ENCODE peak calls at places on chromosome 17, in nine cellular contexts. Y, P, V, H, U, X, C, M and N are unnamed samples.

GRCh38 chr17:83119987-83120864 is 40.8 kb downstream of the METRNL start:
- DNase-seq in H (no peak), V (peak), M (no peak), Y (no peak), U (no peak), P (no peak), C (no peak), X (no peak), N (no peak)

GRCh38 chr17:29567362-29568330 is 809 bp upstream of the ABHD15 start:
- DNase-seq in Y (peak), P (peak), C (peak), M (peak), H (peak), U (peak), V (peak), X (peak), N (no peak)

GRCh38 chr17:81339502-81340296 is 44.6 kb upstream of the SLC38A10 start:
- DNase-seq in C (no peak), U (no peak), H (no peak), V (no peak), X (peak), Y (no peak), P (no peak), M (no peak), N (no peak)

GRCh38 chr17:12522743-12523181 is 142.9 kb upstream of the MYOCD start:
- DNase-seq in P (no peak), M (peak), V (no peak), H (peak), X (peak), Y (peak), C (no peak), U (no peak), N (no peak)

GRCh38 chr17:71530227-71530626 is 590.6 kb upstream of the SOX9 start:
- DNase-seq in M (no peak), V (no peak), H (no peak), C (no peak), X (no peak), Y (no peak), P (no peak), U (no peak), N (no peak)

GRCh38 chr17:83161298-83162034 is 82.1 kb downstream of the METRNL start:
- DNase-seq in X (no peak), C (no peak), Y (no peak), P (no peak), H (peak), V (no peak), U (no peak), M (no peak), N (no peak)

GRCh38 chr17:31585280-31585630 is 193.8 kb downstream of the RAB11FIP4 start:
- DNase-seq in M (no peak), X (no peak), Y (no peak), H (no peak), C (no peak), V (no peak), P (no peak), U (no peak), N (no peak)

GRCh38 chr17:82502207-82502606 is 17.3 kb upstream of the FOXK2 start:
- DNase-seq in X (no peak), C (no peak), Y (no peak), V (no peak), H (no peak), U (no peak), M (no peak), P (no peak), N (no peak)

GRCh38 chr17:73430848-73431247 is 119.0 kb upstream of the CDC42EP4 start:
- DNase-seq in Y (no peak), H (peak), P (peak), C (peak), V (no peak), X (no peak), U (peak), M (no peak), N (peak)

GRCh38 chr17:78875738-78876597 is 27.0 kb downstream of the CEP295NL start:
- DNase-seq in U (no peak), X (no peak), V (no peak), M (peak), Y (peak), H (peak), P (no peak), C (no peak), N (no peak)

GRCh38 chr17:65259281-65259680 is 122.1 kb downstream of the RGS9 start:
- DNase-seq in C (no peak), H (no peak), X (no peak), M (no peak), U (no peak), V (no peak), P (no peak), Y (no peak), N (no peak)

GRCh38 chr17:44807817-44808155 is 22.3 kb downstream of the GJC1 start:
- DNase-seq in V (no peak), X (no peak), C (no peak), H (no peak), P (no peak), M (no peak), U (no peak), Y (no peak), N (no peak)

GRCh38 chr17:10201680-10202079 is 3.3 kb upstream of the GAS7 start:
- DNase-seq in C (no peak), Y (no peak), H (no peak), P (no peak), V (no peak), U (no peak), X (no peak), M (no peak), N (no peak)

GRCh38 chr17:40340880-40341807 is 23.4 kb downstream of the GJD3 start:
- DNase-seq in H (peak), U (peak), C (peak), M (peak), Y (peak), P (peak), V (peak), X (peak), N (peak)

GRCh38 chr17:63701477-63702222 is 1.7 kb upstream of the LIMD2 start:
- DNase-seq in H (no peak), V (peak), M (no peak), U (no peak), P (no peak), C (no peak), X (no peak), Y (no peak), N (no peak)

GRCh38 chr17:63495471-63495870 is 18.6 kb downstream of the ACE start:
- DNase-seq in Y (no peak), U (no peak), M (no peak), C (no peak), P (no peak), X (no peak), V (no peak), H (no peak), N (no peak)

GRCh38 chr17:62134397-62134796 is 69.3 kb upstream of the MED13 start:
- DNase-seq in V (no peak), P (no peak), M (no peak), U (no peak), C (no peak), X (no peak), Y (no peak), H (peak), N (no peak)

GRCh38 chr17:27564463-27564862 is 66.5 kb upstream of the LGALS9 start:
- DNase-seq in C (no peak), X (no peak), V (no peak), U (no peak), P (no peak), H (no peak), M (no peak), Y (no peak), N (no peak)

GRCh38 chr17:2405247-2405926 is 4.5 kb upstream of the MNT start:
- DNase-seq in P (no peak), U (no peak), V (no peak), M (peak), H (peak), Y (no peak), X (no peak), C (no peak), N (no peak)

GRCh38 chr17:4204190-4204589 is 59.6 kb downstream of the ANKFY1 start:
- DNase-seq in Y (no peak), X (no peak), U (no peak), V (no peak), M (peak), H (peak), C (no peak), P (no peak), N (no peak)

GRCh38 chr17:74952431-74953128 is 16.9 kb downstream of the OTOP3 start:
- DNase-seq in V (no peak), X (no peak), Y (no peak), M (no peak), P (no peak), U (no peak), C (no peak), H (no peak), N (no peak)

GRCh38 chr17:58156839-58157803 is 8.9 kb downstream of the OR4D1 start:
- DNase-seq in V (peak), H (peak), C (peak), P (no peak), M (peak), U (no peak), X (peak), Y (no peak), N (peak)

GRCh38 chr17:80449930-80450576 is 26.4 kb downstream of the NPTX1 start:
- DNase-seq in V (no peak), U (no peak), P (no peak), C (no peak), Y (no peak), X (no peak), M (no peak), H (peak), N (no peak)

GRCh38 chr17:77875881-77876509 is 82.5 kb upstream of the TNRC6C start:
- DNase-seq in P (no peak), M (no peak), Y (no peak), X (peak), U (no peak), H (peak), C (no peak), V (no peak), N (no peak)

GRCh38 chr17:10745231-10745630 is 15.4 kb upstream of the TMEM220 start:
- DNase-seq in V (no peak), Y (no peak), C (no peak), M (peak), H (no peak), U (no peak), X (no peak), P (no peak), N (no peak)

GRCh38 chr17:67376509-67376891 is 581 bp upstream of the PITPNC1 start:
- DNase-seq in M (peak), H (peak), C (peak), U (no peak), V (no peak), Y (peak), P (no peak), X (peak), N (no peak)

GRCh38 chr17:76204277-76204676 is 36.0 kb downstream of the RNF157 start:
- DNase-seq in P (no peak), X (peak), V (no peak), U (no peak), Y (no peak), H (peak), M (peak), C (no peak), N (no peak)

GRCh38 chr17:56142325-56142724 is 10.9 kb upstream of the ANKFN1 start:
- DNase-seq in V (no peak), H (peak), P (no peak), U (no peak), C (no peak), X (no peak), M (peak), Y (no peak), N (no peak)

GRCh38 chr17:79413591-79413990 is 197.3 kb downstream of the RBFOX3 start:
- DNase-seq in X (no peak), P (no peak), V (no peak), U (peak), C (peak), M (no peak), H (no peak), Y (peak), N (peak)

GRCh38 chr17:27459433-27459832 is 3.2 kb downstream of the KSR1 start:
- DNase-seq in Y (no peak), H (no peak), X (no peak), M (no peak), U (no peak), P (no peak), C (no peak), V (no peak), N (no peak)

GRCh38 chr17:72266099-72266852 is 145.5 kb downstream of the SOX9 start:
- DNase-seq in C (peak), P (peak), Y (no peak), U (peak), X (no peak), H (no peak), V (no peak), M (peak), N (no peak)

GRCh38 chr17:66580601-66581385 is 254.1 kb upstream of the CACNG5 start:
- DNase-seq in U (peak), X (no peak), H (peak), C (peak), M (no peak), P (peak), V (no peak), Y (no peak), N (no peak)